ENCODE peak calls at places on chromosomes 6 and 20, in four cellular contexts. W, P, G and T are unnamed samples.

GRCh38 chr6:131819507-131820228 is 11.8 kb downstream of the ENPP1 start:
- DNase-seq in P (no peak), W (peak), G (no peak), T (no peak)

GRCh38 chr20:57025261-57025660 is 241.2 kb downstream of the BMP7 start:
- DNase-seq in G (no peak), W (no peak), P (no peak), T (no peak)

GRCh38 chr20:32516985-32517873 is 67.9 kb downstream of the NOL4L start:
- DNase-seq in P (no peak), G (no peak), W (no peak), T (no peak)

GRCh38 chr20:24437322-24438090 is 31.9 kb upstream of the SYNDIG1 start:
- DNase-seq in G (no peak), P (no peak), W (no peak), T (no peak)

GRCh38 chr6:44129841-44130322 is 2.5 kb downstream of the TMEM63B start:
- DNase-seq in P (no peak), W (no peak), G (no peak), T (no peak)

GRCh38 chr6:142551145-142551811 is 249.5 kb downstream of the ADGRG6 start:
- DNase-seq in G (peak), W (peak), P (no peak), T (no peak)

GRCh38 chr20:34886122-34886521 is 9.7 kb downstream of the ACSS2 start:
- DNase-seq in G (no peak), W (no peak), P (no peak), T (no peak)

GRCh38 chr20:64091762-64092161 is 7.6 kb upstream of the LKAAEAR1 start:
- DNase-seq in G (no peak), P (no peak), W (no peak), T (no peak)

GRCh38 chr6:42758756-42759430 is 13.0 kb upstream of the TBCC start:
- DNase-seq in W (no peak), G (no peak), P (no peak), T (no peak)

GRCh38 chr6:159633196-159633595 is 59.8 kb downstream of the SOD2 start:
- DNase-seq in G (peak), W (peak), P (no peak), T (no peak)

GRCh38 chr20:12875510-12875909 is 133.3 kb upstream of the SPTLC3 start:
- DNase-seq in G (no peak), W (no peak), P (no peak), T (no peak)

GRCh38 chr6:157460182-157460999 is 79.4 kb downstream of the ZDHHC14 start:
- DNase-seq in G (no peak), P (no peak), W (no peak), T (no peak)

GRCh38 chr6:148431840-148432239 is 89.2 kb downstream of the SASH1 start:
- DNase-seq in P (no peak), W (no peak), G (no peak), T (no peak)

GRCh38 chr20:5127859-5128409 is 1.1 kb downstream of the CDS2 start:
- DNase-seq in W (no peak), G (no peak), P (no peak), T (no peak)

GRCh38 chr20:62376112-62377063 is 9.3 kb upstream of the LAMA5 start:
- DNase-seq in G (peak), W (no peak), P (no peak), T (no peak)

GRCh38 chr20:46520976-46521579 is 7.7 kb upstream of the ZNF334 start:
- DNase-seq in G (peak), P (peak), W (peak), T (peak)

GRCh38 chr6:145350928-145351327 is 384.4 kb downstream of the EPM2A start:
- DNase-seq in G (no peak), W (no peak), P (no peak), T (no peak)

GRCh38 chr20:33291416-33291815 is 8.4 kb downstream of the BPIFB1 start:
- DNase-seq in W (no peak), P (no peak), G (no peak), T (no peak)